ENCODE peak calls at places on chromosomes 5 and 9, in five cellular contexts. One of them, this sample, is unnamed.
A peak's percentile ranks its signal among the peaks of the same experiment; 100 is the strongest.

GRCh38 chr9:112554516-112554915 is 67.9 kb downstream of the KIAA1958 start:
- DNase-seq in A549: no peak
- DNase-seq in fibroblast of lung: peak; percentile 91
- DNase-seq in sigmoid colon: no peak
- DNase-seq in colonic mucosa: no peak
- DNase-seq in this sample: no peak

GRCh38 chr5:174371600-174372094 is 326.1 kb downstream of the NSG2 start:
- DNase-seq in A549: peak; percentile 28
- DNase-seq in fibroblast of lung: peak; percentile 89
- DNase-seq in sigmoid colon: no peak
- DNase-seq in colonic mucosa: no peak
- DNase-seq in this sample: peak; percentile 50

GRCh38 chr9:115018547-115019435 is 88.4 kb upstream of the TNFSF8 start:
- DNase-seq in A549: no peak
- DNase-seq in fibroblast of lung: peak; percentile 91
- DNase-seq in sigmoid colon: peak; percentile 93
- DNase-seq in colonic mucosa: no peak
- DNase-seq in this sample: peak; percentile 81

GRCh38 chr5:181223729-181224389 is 778 bp downstream of the TRIM41 start:
- DNase-seq in A549: no peak
- DNase-seq in fibroblast of lung: peak; percentile 49
- DNase-seq in sigmoid colon: peak; percentile 83
- DNase-seq in colonic mucosa: peak; percentile 60
- DNase-seq in this sample: peak; percentile 78

GRCh38 chr5:61866930-61867329 is 439.1 kb upstream of the KIF2A start:
- DNase-seq in A549: peak; percentile 23
- DNase-seq in fibroblast of lung: peak; percentile 90
- DNase-seq in sigmoid colon: no peak
- DNase-seq in colonic mucosa: no peak
- DNase-seq in this sample: peak; percentile 15

GRCh38 chr5:6274846-6275543 is 103.4 kb downstream of the MED10 start:
- DNase-seq in A549: no peak
- DNase-seq in fibroblast of lung: no peak
- DNase-seq in sigmoid colon: no peak
- DNase-seq in colonic mucosa: no peak
- DNase-seq in this sample: no peak

GRCh38 chr9:109499631-109500120 is 1.6 kb upstream of the PTPN3 start:
- DNase-seq in A549: peak; percentile 74
- DNase-seq in fibroblast of lung: peak; percentile 43
- DNase-seq in sigmoid colon: no peak
- DNase-seq in colonic mucosa: peak; percentile 77
- DNase-seq in this sample: peak; percentile 84

GRCh38 chr5:11977904-11978303 is 73.7 kb upstream of the CTNND2 start:
- DNase-seq in A549: no peak
- DNase-seq in fibroblast of lung: no peak
- DNase-seq in sigmoid colon: no peak
- DNase-seq in colonic mucosa: no peak
- DNase-seq in this sample: no peak

GRCh38 chr9:122029898-122030297 is 63.2 kb downstream of the TTLL11 start:
- DNase-seq in A549: peak; percentile 73
- DNase-seq in fibroblast of lung: no peak
- DNase-seq in sigmoid colon: no peak
- DNase-seq in colonic mucosa: no peak
- DNase-seq in this sample: no peak

GRCh38 chr5:99058466-99058865 is 129.7 kb upstream of the CHD1 start:
- DNase-seq in A549: no peak
- DNase-seq in fibroblast of lung: peak; percentile 16
- DNase-seq in sigmoid colon: no peak
- DNase-seq in colonic mucosa: no peak
- DNase-seq in this sample: no peak

GRCh38 chr9:93595461-93595860 is 19.1 kb downstream of the PHF2 start:
- DNase-seq in A549: no peak
- DNase-seq in fibroblast of lung: no peak
- DNase-seq in sigmoid colon: no peak
- DNase-seq in colonic mucosa: peak; percentile 8
- DNase-seq in this sample: no peak

GRCh38 chr9:121322037-121322736 is 47.9 kb downstream of the STOM start:
- DNase-seq in A549: peak; percentile 94
- DNase-seq in fibroblast of lung: peak; percentile 95
- DNase-seq in sigmoid colon: no peak
- DNase-seq in colonic mucosa: no peak
- DNase-seq in this sample: peak; percentile 55

GRCh38 chr9:95753762-95754465 is 121.6 kb upstream of the ERCC6L2 start:
- DNase-seq in A549: no peak
- DNase-seq in fibroblast of lung: no peak
- DNase-seq in sigmoid colon: peak; percentile 81
- DNase-seq in colonic mucosa: no peak
- DNase-seq in this sample: no peak

GRCh38 chr9:116791314-116791713 is 104.2 kb downstream of the TRIM32 start:
- DNase-seq in A549: no peak
- DNase-seq in fibroblast of lung: no peak
- DNase-seq in sigmoid colon: no peak
- DNase-seq in colonic mucosa: no peak
- DNase-seq in this sample: no peak

GRCh38 chr9:136700959-136701664 is 11.3 kb upstream of the DIPK1B start:
- DNase-seq in A549: no peak
- DNase-seq in fibroblast of lung: no peak
- DNase-seq in sigmoid colon: no peak
- DNase-seq in colonic mucosa: no peak
- DNase-seq in this sample: no peak
- H3K27ac ChIP-seq in A549: no peak overlapping the region
- H3K27ac ChIP-seq in fibroblast of lung: no peak overlapping the region
- H3K27ac ChIP-seq in sigmoid colon: no peak overlapping the region
- H3K27ac ChIP-seq in colonic mucosa: no peak overlapping the region
- H3K27ac ChIP-seq in this sample: no peak overlapping the region

GRCh38 chr5:140690941-140691924 is at the start of the genes HARS1 and HARS2:
- DNase-seq in A549: peak; percentile 97
- DNase-seq in fibroblast of lung: peak; percentile 96
- DNase-seq in sigmoid colon: peak; percentile 93
- DNase-seq in colonic mucosa: peak; percentile 95
- DNase-seq in this sample: peak; percentile 95

GRCh38 chr5:140690376-140690932 is 716 bp downstream of the HARS1 start:
- DNase-seq in A549: no peak
- DNase-seq in fibroblast of lung: no peak
- DNase-seq in sigmoid colon: no peak
- DNase-seq in colonic mucosa: no peak
- DNase-seq in this sample: peak; percentile 21

GRCh38 chr5:140696891-140697492 is 3.3 kb upstream of the ZMAT2 start:
- DNase-seq in A549: no peak
- DNase-seq in fibroblast of lung: no peak
- DNase-seq in sigmoid colon: no peak
- DNase-seq in colonic mucosa: no peak
- DNase-seq in this sample: no peak

DNA sequence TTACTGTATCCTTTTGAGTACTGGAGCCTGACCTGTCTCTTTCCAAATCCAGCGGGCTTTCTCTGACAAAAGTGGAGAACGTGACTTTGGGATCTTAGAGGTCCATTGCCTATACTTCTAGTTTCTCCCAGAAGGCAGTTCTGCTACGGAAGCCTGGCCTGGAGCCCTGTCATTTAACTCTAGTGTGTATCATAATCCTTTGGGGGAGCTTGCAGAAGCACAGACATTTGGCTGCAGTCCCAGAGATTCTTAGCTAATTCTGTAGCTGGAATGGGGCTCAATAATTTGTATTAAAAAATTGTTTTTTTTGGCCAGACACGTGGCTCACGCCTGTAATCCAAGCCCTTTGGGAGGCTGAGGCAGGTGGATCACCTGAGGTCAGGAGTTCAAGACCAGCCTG is 3.0 kb downstream of the HARS2 start:
- DNase-seq in A549: no peak
- DNase-seq in fibroblast of lung: no peak
- DNase-seq in sigmoid colon: no peak
- DNase-seq in colonic mucosa: no peak
- DNase-seq in this sample: no peak
- H3K27ac ChIP-seq in A549: no peak overlapping the region
- H3K27ac ChIP-seq in fibroblast of lung: no peak overlapping the region
- H3K27ac ChIP-seq in sigmoid colon: no peak overlapping the region
- H3K27ac ChIP-seq in colonic mucosa: no peak overlapping the region
- H3K27ac ChIP-seq in this sample: no peak overlapping the region

GRCh38 chr9:1712861-1713260 is 302.3 kb upstream of the SMARCA2 start:
- DNase-seq in A549: no peak
- DNase-seq in fibroblast of lung: no peak
- DNase-seq in sigmoid colon: no peak
- DNase-seq in colonic mucosa: no peak
- DNase-seq in this sample: no peak
- H3K27ac ChIP-seq in A549: no peak overlapping the region
- H3K27ac ChIP-seq in fibroblast of lung: no peak overlapping the region
- H3K27ac ChIP-seq in sigmoid colon: no peak overlapping the region
- H3K27ac ChIP-seq in colonic mucosa: no peak overlapping the region
- H3K27ac ChIP-seq in this sample: no peak overlapping the region

DNA sequence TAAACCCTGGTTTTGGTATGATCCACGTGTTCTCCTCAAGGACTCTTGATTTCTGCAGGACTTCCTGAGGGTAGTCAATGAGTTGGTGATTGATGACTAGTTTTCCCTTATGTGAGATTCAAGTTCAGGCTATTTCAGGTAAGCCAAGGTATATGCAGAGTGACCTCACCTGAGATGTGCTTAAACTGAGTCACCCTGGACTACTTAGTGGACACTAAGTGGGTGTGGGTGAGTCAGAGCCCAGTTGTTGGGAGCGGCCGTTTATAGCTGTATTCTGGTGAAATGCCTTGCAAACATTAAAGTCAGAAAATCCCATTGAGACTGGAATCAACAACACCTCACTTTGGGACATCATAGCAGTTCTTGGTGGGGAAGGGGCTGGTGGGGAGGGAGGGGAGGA is 62.9 kb downstream of the SLC28A3 start:
- DNase-seq in A549: no peak
- DNase-seq in fibroblast of lung: peak; percentile 73
- DNase-seq in sigmoid colon: no peak
- DNase-seq in colonic mucosa: no peak
- DNase-seq in this sample: peak; percentile 44
- H3K27ac ChIP-seq in A549: no peak overlapping the region
- H3K27ac ChIP-seq in fibroblast of lung: no peak overlapping the region
- H3K27ac ChIP-seq in sigmoid colon: no peak overlapping the region
- H3K27ac ChIP-seq in colonic mucosa: no peak overlapping the region
- H3K27ac ChIP-seq in this sample: no peak overlapping the region

GRCh38 chr5:79841172-79841571 is 149.9 kb downstream of the MTX3 start:
- DNase-seq in A549: no peak
- DNase-seq in fibroblast of lung: no peak
- DNase-seq in sigmoid colon: no peak
- DNase-seq in colonic mucosa: no peak
- DNase-seq in this sample: no peak

GRCh38 chr5:79843450-79844388 is 147.3 kb downstream of the MTX3 start:
- DNase-seq in A549: no peak
- DNase-seq in fibroblast of lung: no peak
- DNase-seq in sigmoid colon: no peak
- DNase-seq in colonic mucosa: no peak
- DNase-seq in this sample: no peak

GRCh38 chr5:79842006-79842881 is 148.8 kb downstream of the MTX3 start:
- DNase-seq in A549: no peak
- DNase-seq in fibroblast of lung: no peak
- DNase-seq in sigmoid colon: no peak
- DNase-seq in colonic mucosa: no peak
- DNase-seq in this sample: no peak

GRCh38 chr5:79844571-79844970 is 146.5 kb downstream of the MTX3 start:
- DNase-seq in A549: no peak
- DNase-seq in fibroblast of lung: no peak
- DNase-seq in sigmoid colon: no peak
- DNase-seq in colonic mucosa: no peak
- DNase-seq in this sample: no peak

DNA sequence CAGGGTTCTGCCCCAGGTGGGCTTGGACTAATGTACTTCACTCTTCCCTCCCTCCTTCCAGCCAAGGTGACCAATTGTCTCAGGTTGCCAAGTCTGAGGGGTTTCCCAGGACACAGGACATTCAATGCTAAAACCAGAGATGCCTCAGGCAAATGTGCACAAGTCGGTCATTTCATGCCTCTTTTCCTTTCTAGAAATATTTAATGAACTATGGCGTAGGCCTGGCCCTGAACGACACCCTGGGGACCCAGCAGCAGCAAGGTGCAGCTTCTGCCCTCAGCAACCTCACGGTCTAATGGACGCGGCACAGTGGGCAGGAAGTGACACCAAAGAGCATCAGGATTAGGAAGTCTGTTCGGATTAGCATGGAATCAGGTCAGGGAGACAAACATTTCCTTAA is 148.1 kb downstream of the MTX3 start:
- DNase-seq in A549: no peak
- DNase-seq in fibroblast of lung: no peak
- DNase-seq in sigmoid colon: no peak
- DNase-seq in colonic mucosa: no peak
- DNase-seq in this sample: no peak
- H3K27ac ChIP-seq in A549: no peak overlapping the region
- H3K27ac ChIP-seq in fibroblast of lung: no peak overlapping the region
- H3K27ac ChIP-seq in sigmoid colon: no peak overlapping the region
- H3K27ac ChIP-seq in colonic mucosa: no peak overlapping the region
- H3K27ac ChIP-seq in this sample: no peak overlapping the region

DNA sequence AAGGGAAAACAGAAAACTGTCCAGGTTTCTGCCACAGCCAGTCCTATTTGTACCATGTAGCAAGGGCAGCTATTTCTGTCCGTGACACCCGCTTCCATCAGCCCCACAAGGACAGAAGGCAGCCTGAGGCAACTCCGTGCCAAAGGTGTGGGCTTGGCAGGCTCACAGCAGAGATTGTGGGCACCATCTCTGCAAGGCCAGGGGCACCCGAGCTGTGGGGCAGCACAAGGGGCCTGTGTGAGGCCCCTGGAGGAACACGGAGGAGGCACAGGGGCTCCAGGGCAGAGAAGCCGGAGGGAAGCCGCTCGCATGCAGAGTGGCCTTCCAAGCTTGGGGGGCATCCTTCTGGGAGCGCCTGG is 43.5 kb downstream of the COL23A1 start:
- DNase-seq in A549: no peak
- DNase-seq in fibroblast of lung: no peak
- DNase-seq in sigmoid colon: peak; percentile 38
- DNase-seq in colonic mucosa: no peak
- DNase-seq in this sample: no peak
- H3K27ac ChIP-seq in A549: no peak overlapping the region
- H3K27ac ChIP-seq in fibroblast of lung: no peak overlapping the region
- H3K27ac ChIP-seq in sigmoid colon: no peak overlapping the region
- H3K27ac ChIP-seq in colonic mucosa: no peak overlapping the region
- H3K27ac ChIP-seq in this sample: no peak overlapping the region

DNA sequence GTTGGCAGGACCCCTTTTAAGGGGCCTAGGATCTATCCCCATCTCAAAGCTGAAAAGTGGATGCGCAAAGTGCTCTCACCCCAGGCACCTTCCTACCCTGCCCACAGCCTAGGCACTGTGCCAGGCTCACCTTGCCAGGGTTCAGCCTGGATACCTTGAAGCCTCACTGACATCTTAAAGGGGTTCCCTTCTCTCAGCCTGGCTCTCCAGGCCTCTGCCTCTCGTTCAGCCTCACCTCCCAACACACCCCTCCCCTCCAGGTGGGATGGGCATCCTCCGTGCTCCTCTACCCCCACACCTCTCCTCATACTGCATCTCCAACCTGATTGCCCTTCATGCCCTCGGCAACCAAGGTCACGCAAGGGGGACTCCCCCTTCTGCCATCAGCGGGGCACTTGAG is 25.5 kb downstream of the TNIP1 start:
- DNase-seq in A549: no peak
- DNase-seq in fibroblast of lung: no peak
- DNase-seq in sigmoid colon: no peak
- DNase-seq in colonic mucosa: no peak
- DNase-seq in this sample: no peak
- H3K27ac ChIP-seq in A549: no peak overlapping the region
- H3K27ac ChIP-seq in fibroblast of lung: no peak overlapping the region
- H3K27ac ChIP-seq in sigmoid colon: no peak overlapping the region
- H3K27ac ChIP-seq in colonic mucosa: peak overlapping the region; percentile 47
- H3K27ac ChIP-seq in this sample: peak overlapping the region; percentile 83

This sample was measured in hepatocyte.